ENCODE peak calls at places on chromosome 16, in five cellular contexts. U, H, L, G and B are unnamed samples. For H3K36me3, the result is how much of the 10 kb centered on the place peaks cover.

GRCh38 chr16:57893217-57893558 is 77.7 kb downstream of the CNGB1 start:
- DNase-seq in U (no peak), G (no peak), H (no peak), L (no peak), B (no peak)

GRCh38 chr16:17414421-17414820 is 56.3 kb downstream of the XYLT1 start:
- DNase-seq in U (peak), H (no peak), G (no peak), L (no peak), B (no peak)

GRCh38 chr16:24957887-24958286 is 57.3 kb downstream of the ARHGAP17 start:
- DNase-seq in U (peak), H (no peak), L (no peak), G (no peak), B (no peak)

GRCh38 chr16:52617591-52617990 is 70.6 kb upstream of the TOX3 start:
- DNase-seq in L (no peak), G (no peak), H (no peak), U (no peak), B (no peak)

GRCh38 chr16:75256871-75257343 is 5.5 kb upstream of the BCAR1 start:
- DNase-seq in L (peak), H (no peak), U (peak), G (no peak), B (no peak)

GRCh38 chr16:55955845-55956244 is 80.7 kb upstream of the CES5A start:
- DNase-seq in H (no peak), L (no peak), U (no peak), G (no peak), B (peak)

GRCh38 chr16:56191807-56192643 is 736 bp downstream of the GNAO1 start:
- DNase-seq in L (no peak), G (no peak), H (no peak), U (no peak), B (no peak)

GRCh38 chr16:66264311-66265105 is 102.0 kb upstream of the CDH5 start:
- DNase-seq in L (no peak), H (no peak), G (peak), U (no peak), B (no peak)

GRCh38 chr16:8374586-8374985 is 215.7 kb downstream of the TMEM114 start:
- DNase-seq in U (no peak), L (no peak), H (no peak), G (no peak), B (no peak)

GRCh38 chr16:81350306-81350615 is 35.5 kb downstream of the GAN start:
- DNase-seq in L (no peak), G (no peak), U (no peak), H (no peak), B (no peak)

GRCh38 chr16:74035816-74036215 is 260.8 kb upstream of the PSMD7 start:
- DNase-seq in G (no peak), H (no peak), L (no peak), U (no peak), B (no peak)

GRCh38 chr16:65634291-65634690 is 512.4 kb upstream of the CDH11 start:
- DNase-seq in H (peak), U (no peak), G (no peak), L (no peak), B (no peak)

GRCh38 chr16:58533751-58534470 is 18.6 kb downstream of the SETD6 start:
- DNase-seq in U (no peak), L (no peak), H (no peak), G (no peak), B (no peak)

GRCh38 chr16:71904239-71904638 is 8.9 kb downstream of the IST1 start:
- DNase-seq in L (no peak), H (no peak), G (no peak), U (no peak), B (no peak)

GRCh38 chr16:66522816-66523590 is 26.9 kb downstream of the TK2 start:
- DNase-seq in U (no peak), L (no peak), G (no peak), H (no peak), B (peak)

GRCh38 chr16:79767597-79768280 is 167.2 kb upstream of the MAF start:
- DNase-seq in H (peak), L (no peak), G (no peak), U (peak), B (peak)

GRCh38 chr16:85164838-85165516 is 52.7 kb upstream of the CIBAR2 start:
- DNase-seq in L (peak), G (no peak), U (no peak), H (no peak), B (no peak)

GRCh38 chr16:84514874-84515835 is 10.7 kb upstream of the MEAK7 start:
- DNase-seq in H (no peak), U (peak), G (peak), L (no peak), B (no peak)

GRCh38 chr16:69057400-69058378 is 47.8 kb upstream of the HAS3 start:
- DNase-seq in H (peak), U (no peak), L (no peak), G (no peak), B (no peak)

GRCh38 chr16:18788828-18789514 is 1.2 kb downstream of the RPS15A start:
- DNase-seq in U (no peak), G (no peak), L (no peak), H (peak), B (no peak)

GRCh38 chr16:19645557-19645981 is 72.5 kb downstream of the KNOP1 start:
- DNase-seq in L (no peak), U (peak), G (no peak), H (no peak), B (peak)

GRCh38 chr16:51150894-51151320 is at the start of gene SALL1:
- DNase-seq in U (no peak), G (no peak), L (no peak), H (no peak), B (no peak)

GRCh38 chr16:87628940-87629339 is 26.6 kb downstream of the JPH3 start:
- DNase-seq in L (no peak), G (no peak), U (no peak), H (peak), B (no peak)

GRCh38 chr16:27284865-27285675 is 16.5 kb upstream of the NSMCE1 start:
- DNase-seq in U (no peak), H (no peak), L (no peak), G (no peak), B (no peak)

GRCh38 chr16:76162046-76162445 is 115.2 kb upstream of the CNTNAP4 start:
- DNase-seq in H (no peak), L (no peak), U (no peak), G (no peak), B (no peak)

GRCh38 chr16:85490971-85491771 is 122.0 kb upstream of the GSE1 start:
- DNase-seq in L (no peak), U (peak), H (no peak), G (no peak), B (peak)

GRCh38 chr16:78102122-78102660 is 2.7 kb downstream of the WWOX start:
- DNase-seq in L (no peak), H (no peak), G (no peak), U (no peak), B (no peak)

GRCh38 chr16:78098087-78098486 is 1.4 kb upstream of the WWOX start:
- DNase-seq in L (no peak), G (no peak), H (no peak), U (no peak), B (no peak)

GRCh38 chr16:78099372-78100161 is at the start of gene WWOX:
- DNase-seq in L (peak), U (peak), G (peak), H (peak), B (peak)

GRCh38 chr16:78098544-78099371 is 696 bp upstream of the WWOX start:
- DNase-seq in U (no peak), G (no peak), L (no peak), H (no peak), B (no peak)

GRCh38 chr16:78100162-78100467 is 661 bp downstream of the WWOX start:
- DNase-seq in L (no peak), H (no peak), G (no peak), U (no peak), B (no peak)
- TF ChIP-seq CTCF in L (no peak), H (no peak), G (no peak), U (no peak), B (no peak)

GRCh38 chr16:2190002-2190658 is 6.3 kb downstream of the CASKIN1 start:
- DNase-seq in G (no peak), U (no peak), H (no peak), L (no peak), B (no peak)
- H3K36me3 ChIP-seq in G (under half), U (under half), H (under half), L (under half), B (under half)

GRCh38 chr16:63292036-63292435 is 1255.8 kb upstream of the CDH8 start:
- DNase-seq in G (no peak), H (no peak), U (no peak), L (no peak), B (no peak)

GRCh38 chr16:63287411-63287810 is 1251.2 kb upstream of the CDH8 start:
- DNase-seq in H (peak), G (no peak), L (no peak), U (no peak), B (no peak)

GRCh38 chr16:63289834-63290460 is 1253.7 kb upstream of the CDH8 start:
- DNase-seq in U (peak), G (peak), L (no peak), H (no peak), B (peak)
- TF ChIP-seq CTCF in U (peak), G (peak), L (peak), H (peak), B (peak)

GRCh38 chr16:88927661-88928060 is 49.3 kb downstream of the CBFA2T3 start:
- DNase-seq in L (no peak), G (no peak), H (no peak), U (no peak), B (no peak)
- H3K36me3 ChIP-seq in L (under half), G (under half), H (under half), U (under half), B (under half)

GRCh38 chr16:48911700-48912099 is 301.7 kb upstream of the N4BP1 start:
- DNase-seq in H (no peak), U (no peak), G (no peak), L (no peak), B (peak)
- TF ChIP-seq CTCF in H (no peak), U (no peak), G (no peak), L (no peak), B (peak)

GRCh38 chr16:3783516-3783915 is 66.2 kb upstream of the TRAP1 start:
- DNase-seq in G (no peak), U (no peak), L (no peak), H (no peak), B (peak)

GRCh38 chr16:3781421-3781820 is 64.1 kb upstream of the TRAP1 start:
- DNase-seq in H (peak), G (no peak), L (no peak), U (no peak), B (no peak)

GRCh38 chr16:3785413-3785812 is 68.1 kb upstream of the TRAP1 start:
- DNase-seq in H (no peak), G (no peak), L (no peak), U (no peak), B (peak)

GRCh38 chr16:3780570-3780969 is 63.2 kb upstream of the TRAP1 start:
- DNase-seq in H (peak), L (no peak), G (no peak), U (no peak), B (no peak)

DNA sequence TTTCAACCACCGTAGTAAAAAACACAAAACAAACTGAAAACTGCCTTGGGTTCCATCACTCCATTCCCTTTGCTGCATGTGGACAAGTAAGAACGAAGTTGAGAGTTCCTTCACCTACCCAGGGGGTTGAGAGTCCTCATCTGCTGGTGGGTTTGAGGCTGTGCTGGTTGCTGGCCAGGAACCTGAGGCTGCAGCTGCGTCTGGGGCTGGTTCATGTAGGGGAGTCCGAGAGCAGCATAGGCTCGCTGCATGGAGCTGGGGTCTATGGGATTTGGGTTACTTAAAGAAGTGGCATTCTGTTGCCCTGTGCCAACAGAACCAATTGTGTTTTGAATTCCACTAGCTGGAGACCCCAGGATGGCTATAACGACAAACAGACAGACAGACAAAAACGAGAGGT is 65.2 kb upstream of the TRAP1 start:
- DNase-seq in G (no peak), U (no peak), H (no peak), L (no peak), B (peak)
- H3K36me3 ChIP-seq in G (half or more), U (under half), H (under half), L (under half), B (under half)

GRCh38 chr16:28524544-28525179 is 14.1 kb downstream of the NUPR1 start:
- DNase-seq in U (no peak), H (no peak), L (no peak), G (no peak), B (no peak)
- TF ChIP-seq CTCF in U (no peak), H (no peak), L (no peak), G (no peak), B (no peak)

GRCh38 chr16:1764971-1765370 is 6.4 kb downstream of the NME3 start:
- DNase-seq in U (no peak), H (no peak), L (no peak), G (no peak), B (no peak)
- H3K36me3 ChIP-seq in U (under half), H (under half), L (half or more), G (half or more), B (under half)